ENCODE peak calls at places on chromosomes 6 and 20, in ten cellular contexts. K, L, M, T, O, P, Y, C, J and H are unnamed samples.

GRCh38 chr6:37072526-37072925 is 67.1 kb downstream of the FGD2 start:
- DNase-seq in Y (no peak), M (no peak), O (no peak), K (peak), P (no peak), T (no peak), J (no peak), C (no peak), L (no peak), H (no peak)

GRCh38 chr20:60102665-60103210 is 144.5 kb downstream of the CDH26 start:
- DNase-seq in P (no peak), L (no peak), O (no peak), C (no peak), M (no peak), Y (no peak), J (no peak), K (no peak), T (no peak), H (no peak)

GRCh38 chr6:13435477-13435876 is 51.9 kb downstream of the GFOD1 start:
- DNase-seq in L (no peak), Y (no peak), C (no peak), M (no peak), P (no peak), T (no peak), J (no peak), K (no peak), O (no peak), H (no peak)

GRCh38 chr6:33091957-33092356 is 16.2 kb downstream of the HLA-DPB1 start:
- DNase-seq in Y (no peak), T (no peak), P (no peak), J (no peak), M (no peak), K (peak), L (no peak), O (peak), C (peak), H (no peak)

GRCh38 chr6:113147544-113147943 is 709.6 kb upstream of the MARCKS start:
- DNase-seq in C (no peak), Y (no peak), P (peak), J (no peak), M (no peak), K (no peak), O (no peak), T (no peak), L (no peak), H (no peak)

GRCh38 chr6:105326838-105327745 is 75.8 kb downstream of the PREP start:
- DNase-seq in Y (no peak), L (no peak), P (peak), J (no peak), K (no peak), O (no peak), T (peak), C (peak), M (no peak), H (no peak)

GRCh38 chr20:63529180-63529860 is 7.9 kb downstream of the PTK6 start:
- DNase-seq in L (no peak), C (no peak), M (peak), T (no peak), J (peak), Y (no peak), K (no peak), O (no peak), P (no peak), H (no peak)

GRCh38 chr6:1327630-1328029 is 15.7 kb downstream of the FOXQ1 start:
- DNase-seq in O (no peak), P (no peak), K (no peak), L (no peak), J (no peak), C (no peak), M (no peak), Y (no peak), T (no peak), H (no peak)

GRCh38 chr20:19583532-19584175 is 174.4 kb upstream of the RIN2 start:
- DNase-seq in Y (peak), T (no peak), L (no peak), C (peak), K (peak), O (no peak), P (peak), M (peak), J (peak), H (no peak)

GRCh38 chr6:156686940-156687874 is 90.0 kb upstream of the ARID1B start:
- DNase-seq in Y (peak), C (peak), J (peak), T (peak), M (peak), K (peak), L (peak), P (peak), O (peak), H (peak)

GRCh38 chr6:31821301-31822037 is 6.1 kb upstream of the HSPA1B start:
- DNase-seq in T (no peak), O (no peak), M (no peak), K (peak), J (peak), L (peak), Y (no peak), P (peak), C (peak), H (no peak)

GRCh38 chr6:98516869-98517268 is 317.5 kb upstream of the POU3F2 start:
- DNase-seq in Y (no peak), K (no peak), C (no peak), O (no peak), L (no peak), T (no peak), M (no peak), J (no peak), P (no peak), H (no peak)

GRCh38 chr6:98514073-98514720 is 320.2 kb upstream of the POU3F2 start:
- DNase-seq in K (peak), L (no peak), P (no peak), M (no peak), Y (no peak), C (no peak), J (no peak), O (no peak), T (no peak), H (no peak)
- TF ChIP-seq CTCF in K (peak), L (peak), P (no peak), M (no peak), Y (no peak), C (no peak), J (no peak), O (no peak), T (no peak), H (no peak)

GRCh38 chr6:114735118-114735730 is 392.4 kb upstream of the HS3ST5 start:
- DNase-seq in M (no peak), O (no peak), Y (no peak), K (no peak), T (no peak), C (no peak), J (no peak), L (no peak), P (no peak), H (no peak)
- TF ChIP-seq CTCF in M (no peak), O (no peak), Y (no peak), K (no peak), T (no peak), C (no peak), J (no peak), L (no peak), P (no peak), H (no peak)

GRCh38 chr6:169839029-169839481 is 87.6 kb downstream of the ERMARD start:
- DNase-seq in J (no peak), T (no peak), K (no peak), M (no peak), L (no peak), P (no peak), Y (no peak), C (no peak), O (no peak), H (no peak)
- TF ChIP-seq CTCF in J (no peak), T (no peak), K (no peak), M (no peak), L (no peak), P (no peak), Y (no peak), C (no peak), O (no peak), H (no peak)

GRCh38 chr6:25601797-25602679 is 50.0 kb upstream of the SCGN start:
- DNase-seq in K (peak), Y (no peak), M (no peak), T (no peak), L (no peak), O (no peak), C (no peak), J (no peak), P (peak), H (no peak)
- TF ChIP-seq CTCF in K (peak), Y (no peak), M (peak), T (peak), L (peak), O (peak), C (peak), J (peak), P (peak), H (peak)

GRCh38 chr6:126123226-126123625 is 136.9 kb downstream of the TRMT11 start:
- DNase-seq in Y (no peak), K (no peak), L (no peak), O (no peak), T (no peak), P (no peak), C (no peak), J (no peak), M (no peak), H (no peak)

GRCh38 chr6:126127662-126128061 is 141.3 kb downstream of the TRMT11 start:
- DNase-seq in J (no peak), M (no peak), L (no peak), Y (no peak), O (no peak), P (no peak), K (no peak), T (no peak), C (no peak), H (no peak)
- TF ChIP-seq CTCF in J (no peak), M (no peak), L (no peak), Y (no peak), O (no peak), P (peak), K (no peak), T (peak), C (no peak), H (no peak)

GRCh38 chr6:97591955-97592354 is 308.9 kb upstream of the MMS22L start:
- DNase-seq in O (no peak), C (no peak), L (no peak), T (no peak), J (no peak), P (no peak), M (no peak), K (no peak), Y (no peak), H (no peak)

GRCh38 chr6:97586344-97586743 is 303.3 kb upstream of the MMS22L start:
- DNase-seq in O (no peak), Y (no peak), C (no peak), T (no peak), M (no peak), J (no peak), P (peak), L (no peak), K (no peak), H (no peak)
- TF ChIP-seq CTCF in O (no peak), Y (no peak), C (no peak), T (peak), M (no peak), J (peak), P (peak), L (peak), K (peak), H (no peak)

GRCh38 chr20:235891-236290 is 8.8 kb downstream of the DEFB129 start:
- DNase-seq in P (peak), L (no peak), C (peak), K (no peak), T (peak), M (no peak), Y (no peak), J (no peak), O (no peak), H (no peak)
- TF ChIP-seq CTCF in P (peak), L (no peak), C (no peak), K (no peak), T (peak), M (no peak), Y (no peak), J (peak), O (no peak), H (no peak)